ENCODE peak calls at places on chromosomes 1 and 21, in seven cellular contexts. Q is fibroblast of lung, S is neural progenitor cell, G is IMR-90, C is colonic mucosa, J is K562, W is mesenchymal stem cell. N is an unnamed sample.

GRCh38 chr1:23370744-23371710 is 1.4 kb upstream of the ZNF436 start:
- DNase-seq in S (peak), W (peak), C (no peak), G (no peak), J (peak), Q (peak), N (no peak)

GRCh38 chr1:231985624-231986023 is 359.0 kb downstream of the DISC1 start:
- DNase-seq in C (no peak), G (no peak), S (no peak), Q (no peak), W (no peak), J (no peak), N (no peak)

GRCh38 chr1:45685308-45686080 is 839 bp downstream of the GPBP1L1 start:
- DNase-seq in S (peak), J (no peak), G (peak), Q (peak), W (peak), C (peak), N (no peak)

GRCh38 chr21:44710756-44711326 is 531 bp downstream of the TSPEAR start:
- DNase-seq in S (peak), G (no peak), W (no peak), C (no peak), J (no peak), Q (no peak), N (no peak)

GRCh38 chr1:220207406-220207805 is 64.8 kb downstream of the RAB3GAP2 start:
- DNase-seq in J (no peak), Q (no peak), S (no peak), W (no peak), G (no peak), C (no peak), N (no peak)

GRCh38 chr1:955439-955838 is 3.6 kb downstream of the NOC2L start:
- DNase-seq in G (no peak), S (no peak), Q (no peak), W (no peak), J (no peak), C (no peak), N (no peak)

GRCh38 chr1:227797612-227798011 is 17.9 kb upstream of the PRSS38 start:
- DNase-seq in Q (no peak), C (no peak), G (no peak), W (no peak), S (no peak), J (no peak), N (no peak)

GRCh38 chr1:24899581-24900485 is 30.2 kb downstream of the RUNX3 start:
- DNase-seq in C (no peak), J (no peak), S (no peak), Q (no peak), G (no peak), W (no peak), N (no peak)

GRCh38 chr1:8584316-8584715 is 233.1 kb downstream of the RERE start:
- DNase-seq in S (no peak), G (no peak), W (no peak), Q (no peak), C (no peak), J (no peak), N (no peak)

GRCh38 chr21:29194342-29194741 is 63.9 kb downstream of the MAP3K7CL start:
- DNase-seq in J (no peak), G (no peak), W (no peak), S (no peak), Q (no peak), C (no peak), N (no peak)

GRCh38 chr21:29196021-29196663 is 65.7 kb downstream of the MAP3K7CL start:
- DNase-seq in S (no peak), C (peak), G (peak), Q (peak), J (peak), W (peak), N (no peak)

GRCh38 chr21:29194847-29195246 is 64.4 kb downstream of the MAP3K7CL start:
- DNase-seq in J (no peak), Q (no peak), W (peak), G (peak), C (no peak), S (no peak), N (no peak)

GRCh38 chr21:29192999-29193563 is 62.6 kb downstream of the MAP3K7CL start:
- DNase-seq in C (no peak), W (no peak), Q (no peak), J (no peak), G (no peak), S (no peak), N (peak)

GRCh38 chr21:29193907-29194306 is 63.5 kb downstream of the MAP3K7CL start:
- DNase-seq in G (no peak), W (no peak), J (no peak), Q (no peak), C (no peak), S (no peak), N (no peak)
- H3K4me3 ChIP-seq in G (no peak), W (no peak), J (no peak), Q (no peak), C (no peak), S (no peak), N (peak)

DNA sequence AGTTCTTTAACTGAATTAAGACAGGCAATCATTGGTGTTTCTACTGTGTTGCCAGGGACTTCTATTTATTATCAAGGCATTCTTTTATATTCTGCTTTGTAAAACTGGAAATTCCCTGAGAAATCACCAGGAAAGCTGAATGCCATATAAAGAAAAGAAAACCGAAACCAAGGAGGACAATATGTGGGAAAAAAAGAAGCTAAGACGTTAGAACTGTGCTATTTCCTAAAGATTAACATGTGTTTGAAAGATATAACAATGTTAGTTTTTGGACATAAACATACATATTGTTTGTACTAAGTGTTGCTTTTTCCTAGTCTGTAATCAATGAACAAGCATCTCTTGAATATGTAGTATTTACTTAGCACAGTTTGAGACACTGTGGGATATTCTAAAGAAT is 47.2 kb downstream of the EXTL2 start:
- DNase-seq in G (peak), S (no peak), J (no peak), C (no peak), W (peak), Q (peak), N (no peak)
- H3K9ac ChIP-seq in G (peak), S (no peak), J (no peak), C (no peak), W (peak), Q (peak), N (no peak)

DNA sequence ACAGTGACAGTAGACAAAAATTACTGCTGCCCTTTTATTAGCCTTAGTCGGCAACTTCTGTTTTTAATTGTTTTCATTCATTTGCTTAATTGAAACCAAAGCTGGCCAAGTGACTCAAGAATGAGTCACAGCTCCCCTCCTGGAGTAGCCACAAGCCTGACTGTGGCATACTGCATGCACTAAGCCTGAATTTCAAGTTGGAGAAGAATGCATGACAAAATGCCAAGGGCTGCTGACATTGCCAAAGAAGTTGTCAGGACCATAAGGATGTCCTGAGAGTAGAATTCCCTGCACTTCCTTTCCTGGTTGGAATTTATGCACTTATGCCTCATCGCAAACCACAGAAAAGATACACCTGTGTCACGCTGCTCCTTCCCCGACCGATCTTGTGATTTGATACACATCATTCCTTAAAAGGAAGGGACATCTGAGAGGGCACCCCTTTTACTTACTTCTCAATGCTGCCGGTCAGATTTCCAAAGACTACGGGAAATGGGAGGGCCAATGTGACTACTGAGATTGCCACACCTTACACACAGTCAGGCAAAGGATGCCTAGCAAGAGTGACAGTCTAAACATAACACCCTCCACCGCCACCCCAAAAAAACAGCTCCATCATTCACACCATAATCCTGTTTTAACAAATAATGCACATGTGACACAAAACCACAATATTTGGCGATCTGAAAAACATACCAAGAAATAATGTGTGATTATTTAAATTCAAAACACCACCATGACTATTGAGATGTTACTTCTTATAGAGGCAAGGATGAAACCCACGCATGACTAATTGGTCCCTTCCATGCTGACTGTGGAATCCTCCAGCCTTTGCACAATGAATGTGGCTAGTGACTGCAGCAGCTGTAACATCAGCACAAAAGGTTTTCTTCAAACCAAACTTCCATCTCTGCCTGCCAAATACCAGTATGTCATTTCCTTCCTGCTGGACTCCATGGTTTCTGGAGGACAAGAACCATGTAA is 28.2 kb downstream of the VAV3 start:
- DNase-seq in J (no peak), S (peak), Q (peak), C (no peak), W (peak), G (peak), N (no peak)
- H3K4me3 ChIP-seq in J (no peak), S (no peak), Q (no peak), C (no peak), W (no peak), G (no peak), N (no peak)

GRCh38 chr1:17232759-17233661 is 15.9 kb upstream of the PADI3 start:
- DNase-seq in Q (peak), S (no peak), C (peak), W (peak), G (peak), J (no peak), N (no peak)
- H3K9ac ChIP-seq in Q (no peak), S (no peak), C (peak), W (no peak), G (peak), J (no peak), N (peak)

N was measured in SK-N-MC.